ENCODE peak calls at places on chromosomes 5 and 9, in nine cellular contexts. C is epithelial cell of esophagus, V is cardiac fibroblast, K is AG09319, M is psoas muscle, A is H9, W is Panc1, Y is astrocyte of the spinal cord, L is AG09309. R is an unnamed sample.
A peak's percentile ranks its signal among the peaks of the same experiment; 100 is the strongest.

GRCh38 chr5:56588636-56589485 is 226.5 kb upstream of the MAP3K1 start:
- DNase-seq in C (no peak), V (no peak), K (no peak), M (peak; percentile 72), A (peak; percentile 59), W (no peak), Y (no peak), L (no peak), R (no peak)

GRCh38 chr9:113373676-113374392 is 3.0 kb downstream of the HDHD3 start:
- DNase-seq in C (no peak), V (no peak), K (no peak), M (no peak), A (no peak), W (no peak), Y (no peak), L (no peak), R (no peak)

GRCh38 chr9:110942522-110942921 is 95.7 kb downstream of the LPAR1 start:
- DNase-seq in C (no peak), V (peak; percentile 69), K (no peak), M (no peak), A (no peak), W (no peak), Y (peak; percentile 78), L (no peak), R (peak; percentile 21)

GRCh38 chr5:170773031-170773985 is 10.2 kb upstream of the GABRP start:
- DNase-seq in C (no peak), V (no peak), K (no peak), M (no peak), A (peak; percentile 64), W (no peak), Y (no peak), L (no peak), R (no peak)

GRCh38 chr9:134376386-134377142 is 50.3 kb downstream of the RXRA start:
- DNase-seq in C (no peak), V (no peak), K (no peak), M (peak; percentile 68), A (no peak), W (no peak), Y (no peak), L (no peak), R (no peak)

GRCh38 chr5:11293523-11293922 is 532.5 kb upstream of the DAP start:
- DNase-seq in C (no peak), V (no peak), K (no peak), M (no peak), A (no peak), W (no peak), Y (peak; percentile 11), L (no peak), R (no peak)

GRCh38 chr5:116130471-116130870 is 45.6 kb downstream of the COMMD10 start:
- DNase-seq in C (peak; percentile 35), V (peak; percentile 19), K (no peak), M (no peak), A (no peak), W (no peak), Y (peak; percentile 33), L (peak; percentile 10), R (no peak)

GRCh38 chr5:121053055-121053985 is 589.2 kb downstream of the PRR16 start:
- DNase-seq in C (no peak), V (no peak), K (no peak), M (no peak), A (no peak), W (no peak), Y (no peak), L (no peak), R (no peak)

GRCh38 chr5:112646139-112646941 is 91.3 kb upstream of the APC start:
- DNase-seq in C (no peak), V (no peak), K (no peak), M (no peak), A (no peak), W (no peak), Y (no peak), L (no peak), R (no peak)

GRCh38 chr9:33815781-33816180 is 1.2 kb upstream of the UBE2R2 start:
- DNase-seq in C (no peak), V (no peak), K (no peak), M (no peak), A (no peak), W (no peak), Y (no peak), L (no peak), R (no peak)

GRCh38 chr5:148474025-148474511 is 90.3 kb downstream of the FBXO38 start:
- DNase-seq in C (no peak), V (peak; percentile 91), K (peak; percentile 59), M (peak; percentile 58), A (no peak), W (no peak), Y (peak; percentile 57), L (no peak), R (peak; percentile 63)

GRCh38 chr9:104386425-104387069 is 117.5 kb upstream of the OR13F1 start:
- DNase-seq in C (peak; percentile 58), V (peak; percentile 61), K (no peak), M (no peak), A (no peak), W (peak; percentile 8), Y (peak; percentile 25), L (no peak), R (peak; percentile 48)

GRCh38 chr9:126440938-126441337 is 114.3 kb downstream of the MVB12B start:
- DNase-seq in C (no peak), V (peak; percentile 12), K (peak; percentile 22), M (no peak), A (peak; percentile 23), W (no peak), Y (peak; percentile 59), L (peak; percentile 17), R (no peak)

GRCh38 chr5:36878421-36879088 is 2.0 kb downstream of the NIPBL start:
- DNase-seq in C (peak; percentile 57), V (peak; percentile 67), K (no peak), M (no peak), A (peak; percentile 66), W (no peak), Y (peak; percentile 59), L (no peak), R (peak; percentile 61)

GRCh38 chr9:113912816-113913215 is 36.7 kb downstream of the ZNF618 start:
- DNase-seq in C (no peak), V (no peak), K (no peak), M (no peak), A (no peak), W (no peak), Y (no peak), L (no peak), R (no peak)

GRCh38 chr5:151155149-151155776 is 2.3 kb downstream of the ANXA6 start:
- DNase-seq in C (no peak), V (no peak), K (no peak), M (no peak), A (no peak), W (no peak), Y (no peak), L (no peak), R (no peak)

GRCh38 chr5:141476132-141476909 is 555 bp downstream of the PCDHGC3 start:
- DNase-seq in C (peak; percentile 71), V (peak; percentile 81), K (peak; percentile 64), M (peak; percentile 73), A (peak; percentile 59), W (peak; percentile 18), Y (peak; percentile 85), L (peak; percentile 46), R (peak; percentile 58)

GRCh38 chr5:2093859-2094615 is 211.3 kb upstream of the IRX4 start:
- DNase-seq in C (peak; percentile 82), V (peak; percentile 72), K (no peak), M (peak; percentile 60), A (no peak), W (peak; percentile 8), Y (peak; percentile 70), L (no peak), R (peak; percentile 92)

GRCh38 chr9:77857513-77858298 is 173.9 kb downstream of the GNAQ start:
- DNase-seq in C (no peak), V (no peak), K (no peak), M (no peak), A (no peak), W (no peak), Y (no peak), L (no peak), R (no peak)

GRCh38 chr5:157900644-157901043 is 41.7 kb upstream of the CLINT1 start:
- DNase-seq in C (no peak), V (no peak), K (no peak), M (no peak), A (no peak), W (no peak), Y (no peak), L (no peak), R (no peak)

GRCh38 chr5:62197697-62198096 is 108.3 kb upstream of the KIF2A start:
- DNase-seq in C (no peak), V (no peak), K (no peak), M (no peak), A (no peak), W (no peak), Y (no peak), L (no peak), R (no peak)
- TF ChIP-seq CTCF in C (no peak), V (no peak), K (no peak), M (no peak), A (peak; percentile 31), W (no peak), Y (no peak), L (no peak), R (no peak)

DNA sequence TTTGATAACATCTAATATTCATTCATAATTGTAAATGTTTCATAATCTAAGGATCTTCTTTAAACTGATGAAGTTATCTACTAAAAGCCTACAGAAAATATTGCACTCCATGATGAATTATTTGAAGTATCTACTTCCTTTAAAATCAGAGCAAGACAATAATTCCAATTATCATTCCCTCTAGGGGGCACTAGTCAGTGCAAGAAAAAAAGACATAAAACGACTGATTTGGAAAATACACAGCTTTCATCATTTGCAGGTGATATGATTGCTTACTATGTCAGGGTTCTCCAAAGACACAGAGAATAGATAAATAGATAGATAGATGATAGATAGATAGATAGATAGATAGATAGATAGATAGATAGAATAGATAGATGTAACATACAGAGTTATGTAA is 13.5 kb upstream of the GRM6 start:
- DNase-seq in C (no peak), V (no peak), K (no peak), M (no peak), A (no peak), W (no peak), Y (no peak), L (no peak), R (no peak)
- TF ChIP-seq CTCF in C (no peak), V (peak; percentile 22), K (no peak), M (no peak), A (peak; percentile 41), W (no peak), Y (no peak), L (peak; percentile 19), R (peak; percentile 17)

GRCh38 chr9:94729199-94729598 is 2.7 kb downstream of the AOPEP start:
- DNase-seq in C (no peak), V (no peak), K (no peak), M (no peak), A (no peak), W (no peak), Y (no peak), L (no peak), R (no peak)
- TF ChIP-seq CTCF in C (no peak), V (no peak), K (no peak), M (no peak), A (peak; percentile 24), W (peak; percentile 32), Y (no peak), L (no peak), R (no peak)

DNA sequence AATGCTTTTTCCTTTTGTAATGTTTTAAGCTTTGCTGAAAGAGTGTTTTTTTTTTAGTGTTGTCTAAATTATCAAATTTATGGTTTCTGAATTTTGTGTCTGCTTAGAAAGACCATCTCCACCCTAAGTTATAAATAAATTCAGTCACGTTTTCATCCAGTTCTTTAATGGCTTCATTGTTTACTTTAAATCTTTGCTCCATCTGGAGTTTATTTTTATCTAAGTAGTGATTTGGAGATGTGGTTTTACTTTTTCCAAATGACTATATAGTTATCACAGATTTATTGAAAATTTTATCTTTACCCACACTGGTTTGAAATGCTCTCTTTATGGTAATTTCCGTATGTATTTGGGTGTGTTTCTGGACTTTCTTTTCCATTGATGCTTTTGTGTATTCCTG is 577.2 kb upstream of the ZNF608 start:
- DNase-seq in C (no peak), V (no peak), K (no peak), M (no peak), A (no peak), W (no peak), Y (no peak), L (no peak), R (no peak)
- TF ChIP-seq CTCF in C (no peak), V (no peak), K (no peak), M (no peak), A (no peak), W (no peak), Y (no peak), L (no peak), R (no peak)

R was measured in MCF 10A.